ENCODE peak calls at places on chromosome 10, in ten cellular contexts. Y is stimulated activated naive CD8-positive, alpha-beta T cell treated with anti-CD3 and anti-CD28 coated beads, Interleukin-15, amount 100 ng/mL, for 72 hours; U is CD8-positive, alpha-beta memory T cell; Z is H4; R is NCI-H774; S is GM23338; W is A549; M is NCI-H2171; V is cardiac septum; K is kidney glomerular epithelial cell. H is an unnamed sample.

GRCh38 chr10:46286991-46287693 is at the start of gene ANTXRL:
- DNase-seq in Y (no peak), U (no peak), Z (no peak), R (no peak), S (no peak), W (no peak), M (no peak), V (peak; percentile 49), K (no peak), H (no peak)

GRCh38 chr10:112115781-112116385 is 67.7 kb downstream of the GPAM start:
- DNase-seq in Y (peak; percentile 40), U (no peak), Z (peak; percentile 19), R (no peak), S (peak; percentile 77), W (peak; percentile 46), M (peak; percentile 5), V (no peak), K (peak; percentile 6), H (no peak)

GRCh38 chr10:30828680-30829079 is 199.1 kb upstream of the LYZL2 start:
- DNase-seq in Y (no peak), U (no peak), Z (no peak), R (no peak), S (no peak), W (no peak), M (no peak), V (no peak), K (no peak), H (no peak)

GRCh38 chr10:103120977-103121735 is 71.9 kb downstream of the NT5C2 start:
- DNase-seq in Y (no peak), U (no peak), Z (no peak), R (no peak), S (no peak), W (no peak), M (no peak), V (no peak), K (no peak), H (no peak)

GRCh38 chr10:71447676-71448075 is 51.0 kb downstream of the CDH23 start:
- DNase-seq in Y (no peak), U (no peak), Z (no peak), R (no peak), S (no peak), W (no peak), M (no peak), V (no peak), K (no peak), H (no peak)

GRCh38 chr10:72084094-72084459 is 4.3 kb downstream of the SPOCK2 start:
- DNase-seq in Y (peak; percentile 80), U (peak; percentile 73), Z (no peak), R (no peak), S (no peak), W (no peak), M (no peak), V (peak; percentile 66), K (no peak), H (no peak)

GRCh38 chr10:12980080-12980656 is 21.3 kb downstream of the CCDC3 start:
- DNase-seq in Y (no peak), U (no peak), Z (no peak), R (no peak), S (no peak), W (no peak), M (peak; percentile 58), V (no peak), K (no peak), H (no peak)

GRCh38 chr10:121956111-121957061 is 18.6 kb downstream of the NSMCE4A start:
- DNase-seq in Y (no peak), U (no peak), Z (no peak), R (no peak), S (no peak), W (no peak), M (no peak), V (no peak), K (peak; percentile 1), H (peak; percentile 59)

GRCh38 chr10:86362129-86362527 is 4.5 kb downstream of the GRID1 start:
- DNase-seq in Y (no peak), U (no peak), Z (no peak), R (no peak), S (no peak), W (no peak), M (no peak), V (peak; percentile 63), K (no peak), H (no peak)

GRCh38 chr10:86600296-86600695 is 54.1 kb upstream of the OPN4 start:
- DNase-seq in Y (no peak), U (no peak), Z (no peak), R (no peak), S (no peak), W (no peak), M (no peak), V (no peak), K (no peak), H (no peak)

H was measured in pulmonary artery endothelial cell.